ENCODE peak calls at places on chromosome 14, in six cellular contexts. U, Q, M, L, E and C are unnamed samples. For H3K9me3 and H3K4me1, the result is how much of the 10 kb centered on the place peaks cover.

GRCh38 chr14:61537567-61538463 is 157.5 kb upstream of the HIF1A start:
- DNase-seq in L (peak), M (no peak), U (peak), Q (peak), E (peak), C (no peak)

GRCh38 chr14:22333408-22334274 is 255.4 kb downstream of the DAD1 start:
- DNase-seq in U (no peak), E (peak), L (peak), Q (peak), M (no peak), C (no peak)

GRCh38 chr14:101086926-101087325 is 183.4 kb upstream of the RTL1 start:
- DNase-seq in E (no peak), L (no peak), U (no peak), M (no peak), Q (no peak), C (no peak)

GRCh38 chr14:59305836-59306555 is 117.5 kb downstream of the DAAM1 start:
- DNase-seq in Q (no peak), U (no peak), E (peak), L (no peak), M (no peak), C (no peak)

GRCh38 chr14:54486685-54487084 is 2.1 kb downstream of the GMFB start:
- DNase-seq in L (no peak), E (no peak), U (no peak), M (no peak), Q (no peak), C (no peak)

GRCh38 chr14:32761381-32761968 is 177.2 kb upstream of the NPAS3 start:
- DNase-seq in M (no peak), E (no peak), L (no peak), Q (no peak), U (no peak), C (no peak)

GRCh38 chr14:37034410-37035285 is 137.8 kb downstream of the SLC25A21 start:
- DNase-seq in U (no peak), E (no peak), M (no peak), L (no peak), Q (no peak), C (no peak)

GRCh38 chr14:66596241-66596985 is 88.5 kb downstream of the GPHN start:
- DNase-seq in E (no peak), U (no peak), Q (no peak), L (no peak), M (no peak), C (no peak)

GRCh38 chr14:37051153-37051552 is 121.3 kb downstream of the SLC25A21 start:
- DNase-seq in U (no peak), M (no peak), Q (no peak), E (peak), L (no peak), C (no peak)

GRCh38 chr14:104117341-104118005 is 20.9 kb upstream of the KIF26A start:
- DNase-seq in Q (no peak), L (no peak), M (peak), U (peak), E (no peak), C (no peak)

GRCh38 chr14:73424453-73424852 is 33.9 kb downstream of the NUMB start:
- DNase-seq in E (peak), U (no peak), Q (no peak), L (no peak), M (no peak), C (no peak)

GRCh38 chr14:88005978-88006851 is 1.3 kb downstream of the GPR65 start:
- DNase-seq in L (no peak), E (no peak), U (no peak), M (no peak), Q (no peak), C (peak)

GRCh38 chr14:53376064-53376463 is 222.9 kb upstream of the DDHD1 start:
- DNase-seq in U (no peak), L (no peak), Q (no peak), M (no peak), E (no peak), C (no peak)

GRCh38 chr14:74539503-74539902 is 45.9 kb downstream of the ISCA2 start:
- DNase-seq in E (no peak), U (peak), Q (no peak), L (no peak), M (peak), C (no peak)

GRCh38 chr14:65179918-65180724 is 77.8 kb upstream of the MAX start:
- DNase-seq in U (no peak), L (peak), E (peak), M (peak), Q (peak), C (peak)

GRCh38 chr14:30195946-30196345 is 268.3 kb upstream of the PRKD1 start:
- DNase-seq in Q (no peak), L (no peak), M (no peak), U (no peak), E (no peak), C (no peak)

GRCh38 chr14:54253195-54253947 is 143.4 kb upstream of the CDKN3 start:
- DNase-seq in M (no peak), U (peak), E (peak), L (peak), Q (peak), C (no peak)

GRCh38 chr14:100617715-100618693 is 30.8 kb upstream of the BEGAIN start:
- DNase-seq in Q (no peak), L (peak), M (peak), U (peak), E (no peak), C (peak)

GRCh38 chr14:104753528-104754212 is 723 bp downstream of the SIVA1 start:
- DNase-seq in Q (no peak), L (peak), U (peak), E (peak), M (no peak), C (no peak)

GRCh38 chr14:97446087-97446486 is 648.9 kb downstream of the VRK1 start:
- DNase-seq in Q (no peak), U (no peak), M (no peak), L (no peak), E (no peak), C (no peak)

GRCh38 chr14:29757188-29757680 is 170.4 kb downstream of the PRKD1 start:
- DNase-seq in L (no peak), M (no peak), E (no peak), Q (no peak), U (no peak), C (no peak)

GRCh38 chr14:62443796-62444195 is 601.5 kb downstream of the KCNH5 start:
- DNase-seq in E (no peak), M (no peak), Q (no peak), L (no peak), U (no peak), C (no peak)

GRCh38 chr14:105776924-105777323 is 250.5 kb downstream of the TMEM121 start:
- DNase-seq in U (no peak), E (no peak), M (no peak), Q (no peak), L (no peak), C (no peak)
- H3K9me3 ChIP-seq in U (under half), E (under half), M (under half), Q (under half), L (under half), C (under half)

GRCh38 chr14:75648066-75648838 is 12.4 kb downstream of the ERG28 start:
- DNase-seq in L (peak), U (peak), M (peak), Q (peak), E (peak), C (peak)
- TF ChIP-seq POLR2A in L (peak), U (no peak), M (no peak), Q (no peak), E (no peak), C (no peak)

GRCh38 chr14:68908201-68908600 is 70.9 kb downstream of the ACTN1 start:
- DNase-seq in M (no peak), L (no peak), E (no peak), U (no peak), Q (no peak), C (no peak)
- H3K4me1 ChIP-seq in M (under half), L (under half), E (under half), U (under half), Q (under half), C (under half)

DNA sequence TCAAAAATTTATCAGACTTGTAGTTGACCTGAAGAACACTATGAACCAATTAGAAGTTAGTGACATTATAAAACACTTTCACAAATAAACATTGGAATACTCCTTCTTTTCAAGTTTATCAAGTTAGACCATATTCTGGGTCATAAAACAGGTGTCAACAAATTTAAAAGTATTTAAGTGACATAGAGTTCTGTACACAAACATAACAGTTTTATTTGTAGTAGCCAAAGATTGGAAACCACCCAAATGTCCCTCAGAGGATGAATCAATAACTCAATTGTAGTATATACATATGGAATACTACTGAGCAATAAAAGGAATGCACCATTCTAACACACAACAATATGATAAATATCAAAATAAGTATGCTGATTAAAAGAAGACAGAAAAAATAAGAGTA is 23.6 kb upstream of the OR11G2 start:
- DNase-seq in Q (no peak), E (no peak), M (no peak), L (no peak), U (no peak), C (no peak)
- H3K9me3 ChIP-seq in Q (under half), E (under half), M (under half), L (under half), U (under half), C (under half)

GRCh38 chr14:67816326-67817009 is at the start of gene ZFYVE26:
- DNase-seq in U (peak), M (peak), Q (peak), E (peak), L (peak), C (peak)
- TF ChIP-seq POLR2A in U (no peak), M (peak), Q (peak), E (peak), L (peak), C (no peak)

GRCh38 chr14:99592394-99592793 is 11.6 kb downstream of the CCDC85C start:
- DNase-seq in M (no peak), L (no peak), E (no peak), U (no peak), Q (no peak), C (no peak)
- H3K4me1 ChIP-seq in M (under half), L (half or more), E (under half), U (under half), Q (half or more), C (under half)

GRCh38 chr14:20177433-20177974 is 13.2 kb upstream of the OR11G2 start:
- DNase-seq in Q (no peak), U (no peak), M (no peak), E (no peak), L (no peak), C (peak)
- H3K9me3 ChIP-seq in Q (under half), U (under half), M (under half), E (under half), L (under half), C (under half)

DNA sequence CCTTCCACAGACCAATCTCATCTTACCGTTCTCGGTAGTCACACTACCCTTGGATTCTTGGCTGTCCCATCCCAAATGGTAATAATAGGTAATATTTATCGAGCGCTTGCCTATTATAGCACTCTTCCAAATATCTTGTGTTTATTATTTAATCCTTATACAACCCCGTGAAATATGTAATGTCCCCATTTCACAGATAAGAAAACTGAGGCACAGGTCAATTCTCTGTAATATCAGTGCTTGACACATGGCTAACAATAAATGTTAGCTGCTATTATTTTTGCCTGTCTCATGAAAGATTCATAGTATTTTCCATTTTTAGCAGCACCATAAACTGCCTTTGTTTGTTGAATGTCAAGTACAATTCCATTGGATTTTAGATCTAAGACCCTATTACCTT is 4.5 kb downstream of the TMX1 start:
- DNase-seq in L (no peak), E (no peak), M (no peak), U (no peak), Q (no peak), C (no peak)
- TF ChIP-seq POLR2A in L (no peak), E (no peak), M (no peak), U (no peak), Q (no peak), C (no peak)

GRCh38 chr14:95515080-95515489 is 1.4 kb downstream of the SYNE3 start:
- DNase-seq in Q (no peak), M (peak), U (peak), E (peak), L (peak), C (peak)

GRCh38 chr14:95514131-95515079 is 2.0 kb downstream of the SYNE3 start:
- DNase-seq in U (peak), L (peak), M (no peak), E (no peak), Q (no peak), C (no peak)

GRCh38 chr14:95518045-95518751 is 1.7 kb upstream of the SYNE3 start:
- DNase-seq in M (peak), E (peak), U (no peak), L (no peak), Q (no peak), C (peak)

GRCh38 chr14:95516554-95517209 is at the start of gene SYNE3:
- DNase-seq in E (no peak), L (peak), M (peak), Q (peak), U (peak), C (peak)

DNA sequence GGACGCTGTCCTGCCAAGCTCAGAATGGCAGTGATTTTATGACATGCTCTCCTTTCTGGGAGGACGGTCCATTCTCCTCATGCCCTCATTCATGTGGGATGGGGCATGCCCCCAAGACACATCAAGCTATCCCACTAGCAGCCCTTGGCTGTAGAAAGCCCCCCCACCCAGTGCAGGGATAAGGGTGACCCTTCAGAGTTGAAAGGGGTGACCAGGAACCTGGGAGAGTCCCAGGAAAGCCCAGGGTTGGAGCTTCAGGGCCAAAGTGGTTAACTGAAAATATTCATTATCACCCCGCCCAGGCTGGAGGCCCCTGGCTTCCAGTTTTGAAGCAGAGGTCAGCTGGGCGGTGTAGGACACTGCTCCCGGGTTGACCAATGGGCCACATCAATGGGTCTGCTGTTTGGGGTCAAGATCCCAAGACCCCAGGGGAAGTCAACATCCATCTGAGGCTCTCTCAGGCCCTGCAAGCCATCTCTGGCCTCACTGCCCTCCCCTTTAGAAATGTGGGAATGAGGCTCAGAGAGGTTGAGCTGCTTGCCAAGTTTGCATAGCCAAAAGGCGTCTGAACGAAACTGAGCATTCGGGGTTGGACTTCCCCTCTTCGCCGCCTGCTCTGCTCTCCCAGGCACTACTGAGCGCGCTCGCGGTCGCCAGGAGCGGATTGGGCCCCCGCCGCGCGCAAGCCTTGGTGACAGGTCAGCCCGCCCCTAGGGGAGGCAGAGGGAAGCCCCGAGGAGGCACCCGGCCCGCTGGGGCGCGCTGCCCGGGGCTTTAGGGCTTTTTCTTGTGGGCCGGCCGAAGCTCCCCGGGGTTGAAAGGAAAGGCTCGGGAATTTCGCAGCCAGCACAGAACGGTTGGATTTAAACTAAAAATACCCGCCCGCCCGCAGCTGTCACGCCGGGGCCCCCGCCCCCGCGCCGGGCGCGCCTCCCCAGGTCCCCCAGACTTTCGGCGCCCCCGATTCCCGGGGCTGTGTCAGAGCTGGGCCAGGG is 630 bp downstream of the SYNE3 start:
- DNase-seq in Q (peak), E (peak), M (peak), U (peak), L (peak), C (peak)
- H3K4me1 ChIP-seq in Q (under half), E (half or more), M (under half), U (half or more), L (half or more), C (half or more)

GRCh38 chr14:20179880-20180279 is 10.8 kb upstream of the OR11G2 start:
- DNase-seq in L (no peak), Q (no peak), E (no peak), U (no peak), M (no peak), C (no peak)

GRCh38 chr14:20179218-20179617 is 11.5 kb upstream of the OR11G2 start:
- DNase-seq in E (no peak), L (peak), Q (no peak), M (no peak), U (no peak), C (peak)

DNA sequence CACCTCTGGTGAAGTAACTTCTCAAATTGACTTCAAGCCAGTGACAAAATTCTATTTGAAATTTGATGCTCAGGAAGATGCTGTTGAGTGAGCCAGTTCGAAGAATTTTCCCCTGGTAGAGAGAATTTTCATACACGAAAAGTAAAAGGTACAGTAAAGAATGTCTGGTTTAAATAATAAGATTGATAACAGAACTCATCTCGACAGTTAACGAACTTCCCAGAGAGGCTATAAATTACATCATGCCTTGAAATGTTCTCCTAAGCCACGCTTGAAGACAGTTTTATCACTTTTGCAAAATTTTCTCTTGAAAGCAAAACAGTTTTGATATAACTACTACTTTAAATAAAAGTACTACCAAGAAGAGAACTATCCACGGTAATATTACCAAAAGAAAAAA is 14.4 kb upstream of the OR11G2 start:
- DNase-seq in L (no peak), Q (no peak), M (no peak), U (no peak), E (no peak), C (no peak)
- H3K9me3 ChIP-seq in L (under half), Q (under half), M (under half), U (under half), E (under half), C (under half)